ENCODE peak calls at places on chromosomes 11 and 22, in seven cellular contexts. One of them, this sample, is unnamed.

GRCh38 chr11:64971421-64972233 is at the start of gene MAJIN:
- DNase-seq in HEK293T: peak; percentile 75
- DNase-seq in transverse colon: peak; percentile 90
- DNase-seq in AG20443: peak; percentile 89
- DNase-seq in T-helper 2 cell treated with Interferon-gamma antibody and Interleukin-4, amounts not matched to agents 5 μg/mL and 100 μg/mL, for 36 hours: peak; percentile 77
- DNase-seq in stimulated activated CD8-positive, alpha-beta memory T cell treated with anti-CD3 and anti-CD28 coated beads, Interleukin-15, amount 100 ng/mL, for 24 hours: peak; percentile 84
- DNase-seq in posterior vena cava: peak; percentile 95
- DNase-seq in this sample: peak; percentile 97

GRCh38 chr22:16824718-16825687 is at the start of gene XKR3:
- DNase-seq in posterior vena cava: no peak
- DNase-seq in stimulated activated CD8-positive, alpha-beta memory T cell treated with anti-CD3 and anti-CD28 coated beads, Interleukin-15, amount 100 ng/mL, for 24 hours: no peak
- DNase-seq in T-helper 2 cell treated with Interferon-gamma antibody and Interleukin-4, amounts not matched to agents 5 μg/mL and 100 μg/mL, for 36 hours: peak; percentile 20
- DNase-seq in transverse colon: no peak
- DNase-seq in AG20443: peak; percentile 52
- DNase-seq in HEK293T: no peak
- DNase-seq in this sample: no peak

GRCh38 chr22:41857160-41857859 is 24.4 kb downstream of the SREBF2 start:
- DNase-seq in posterior vena cava: no peak
- DNase-seq in T-helper 2 cell treated with Interferon-gamma antibody and Interleukin-4, amounts not matched to agents 5 μg/mL and 100 μg/mL, for 36 hours: peak; percentile 84
- DNase-seq in stimulated activated CD8-positive, alpha-beta memory T cell treated with anti-CD3 and anti-CD28 coated beads, Interleukin-15, amount 100 ng/mL, for 24 hours: peak; percentile 36
- DNase-seq in transverse colon: peak; percentile 61
- DNase-seq in AG20443: peak; percentile 33
- DNase-seq in HEK293T: peak; percentile 62
- DNase-seq in this sample: peak; percentile 81

GRCh38 chr11:10400856-10401255 is 54.2 kb upstream of the AMPD3 start:
- DNase-seq in stimulated activated CD8-positive, alpha-beta memory T cell treated with anti-CD3 and anti-CD28 coated beads, Interleukin-15, amount 100 ng/mL, for 24 hours: no peak
- DNase-seq in T-helper 2 cell treated with Interferon-gamma antibody and Interleukin-4, amounts not matched to agents 5 μg/mL and 100 μg/mL, for 36 hours: no peak
- DNase-seq in HEK293T: no peak
- DNase-seq in posterior vena cava: no peak
- DNase-seq in AG20443: no peak
- DNase-seq in transverse colon: no peak
- DNase-seq in this sample: no peak

GRCh38 chr11:112962854-112963367 is 1.7 kb downstream of the NCAM1 start:
- DNase-seq in stimulated activated CD8-positive, alpha-beta memory T cell treated with anti-CD3 and anti-CD28 coated beads, Interleukin-15, amount 100 ng/mL, for 24 hours: no peak
- DNase-seq in AG20443: peak; percentile 56
- DNase-seq in T-helper 2 cell treated with Interferon-gamma antibody and Interleukin-4, amounts not matched to agents 5 μg/mL and 100 μg/mL, for 36 hours: no peak
- DNase-seq in transverse colon: peak; percentile 44
- DNase-seq in HEK293T: peak; percentile 59
- DNase-seq in posterior vena cava: peak; percentile 86
- DNase-seq in this sample: peak; percentile 79

GRCh38 chr22:40029189-40029890 is 34.6 kb downstream of the FAM83F start:
- DNase-seq in AG20443: no peak
- DNase-seq in stimulated activated CD8-positive, alpha-beta memory T cell treated with anti-CD3 and anti-CD28 coated beads, Interleukin-15, amount 100 ng/mL, for 24 hours: no peak
- DNase-seq in T-helper 2 cell treated with Interferon-gamma antibody and Interleukin-4, amounts not matched to agents 5 μg/mL and 100 μg/mL, for 36 hours: no peak
- DNase-seq in posterior vena cava: peak; percentile 76
- DNase-seq in HEK293T: no peak
- DNase-seq in transverse colon: no peak
- DNase-seq in this sample: no peak

GRCh38 chr11:115660072-115660805 is 156.0 kb upstream of the CADM1 start:
- DNase-seq in stimulated activated CD8-positive, alpha-beta memory T cell treated with anti-CD3 and anti-CD28 coated beads, Interleukin-15, amount 100 ng/mL, for 24 hours: no peak
- DNase-seq in AG20443: no peak
- DNase-seq in HEK293T: no peak
- DNase-seq in transverse colon: no peak
- DNase-seq in posterior vena cava: no peak
- DNase-seq in T-helper 2 cell treated with Interferon-gamma antibody and Interleukin-4, amounts not matched to agents 5 μg/mL and 100 μg/mL, for 36 hours: no peak
- DNase-seq in this sample: no peak

GRCh38 chr11:120191058-120191457 is 19.8 kb upstream of the OAF start:
- DNase-seq in AG20443: no peak
- DNase-seq in stimulated activated CD8-positive, alpha-beta memory T cell treated with anti-CD3 and anti-CD28 coated beads, Interleukin-15, amount 100 ng/mL, for 24 hours: no peak
- DNase-seq in T-helper 2 cell treated with Interferon-gamma antibody and Interleukin-4, amounts not matched to agents 5 μg/mL and 100 μg/mL, for 36 hours: no peak
- DNase-seq in posterior vena cava: no peak
- DNase-seq in transverse colon: no peak
- DNase-seq in HEK293T: no peak
- DNase-seq in this sample: peak; percentile 10

GRCh38 chr11:128731041-128731663 is 37.3 kb downstream of the FLI1 start:
- DNase-seq in HEK293T: no peak
- DNase-seq in transverse colon: peak; percentile 37
- DNase-seq in AG20443: no peak
- DNase-seq in stimulated activated CD8-positive, alpha-beta memory T cell treated with anti-CD3 and anti-CD28 coated beads, Interleukin-15, amount 100 ng/mL, for 24 hours: no peak
- DNase-seq in posterior vena cava: no peak
- DNase-seq in T-helper 2 cell treated with Interferon-gamma antibody and Interleukin-4, amounts not matched to agents 5 μg/mL and 100 μg/mL, for 36 hours: no peak
- DNase-seq in this sample: no peak

GRCh38 chr11:97860237-97860636 is 1160.5 kb upstream of the CNTN5 start:
- DNase-seq in stimulated activated CD8-positive, alpha-beta memory T cell treated with anti-CD3 and anti-CD28 coated beads, Interleukin-15, amount 100 ng/mL, for 24 hours: no peak
- DNase-seq in posterior vena cava: no peak
- DNase-seq in HEK293T: no peak
- DNase-seq in T-helper 2 cell treated with Interferon-gamma antibody and Interleukin-4, amounts not matched to agents 5 μg/mL and 100 μg/mL, for 36 hours: no peak
- DNase-seq in transverse colon: no peak
- DNase-seq in AG20443: no peak
- DNase-seq in this sample: no peak

GRCh38 chr11:518463-519202 is 11.6 kb upstream of the RNH1 start:
- DNase-seq in AG20443: peak; percentile 95
- DNase-seq in posterior vena cava: peak; percentile 98
- DNase-seq in stimulated activated CD8-positive, alpha-beta memory T cell treated with anti-CD3 and anti-CD28 coated beads, Interleukin-15, amount 100 ng/mL, for 24 hours: peak; percentile 90
- DNase-seq in transverse colon: peak; percentile 95
- DNase-seq in HEK293T: peak; percentile 93
- DNase-seq in T-helper 2 cell treated with Interferon-gamma antibody and Interleukin-4, amounts not matched to agents 5 μg/mL and 100 μg/mL, for 36 hours: peak; percentile 84
- DNase-seq in this sample: peak; percentile 98

GRCh38 chr11:108549319-108549885 is 44.2 kb downstream of the EXPH5 start:
- DNase-seq in T-helper 2 cell treated with Interferon-gamma antibody and Interleukin-4, amounts not matched to agents 5 μg/mL and 100 μg/mL, for 36 hours: no peak
- DNase-seq in posterior vena cava: no peak
- DNase-seq in HEK293T: no peak
- DNase-seq in AG20443: no peak
- DNase-seq in stimulated activated CD8-positive, alpha-beta memory T cell treated with anti-CD3 and anti-CD28 coated beads, Interleukin-15, amount 100 ng/mL, for 24 hours: no peak
- DNase-seq in transverse colon: no peak
- DNase-seq in this sample: no peak

GRCh38 chr11:63445720-63446119 is 45.2 kb downstream of the PLAAT5 start:
- DNase-seq in stimulated activated CD8-positive, alpha-beta memory T cell treated with anti-CD3 and anti-CD28 coated beads, Interleukin-15, amount 100 ng/mL, for 24 hours: no peak
- DNase-seq in posterior vena cava: no peak
- DNase-seq in HEK293T: no peak
- DNase-seq in T-helper 2 cell treated with Interferon-gamma antibody and Interleukin-4, amounts not matched to agents 5 μg/mL and 100 μg/mL, for 36 hours: peak; percentile 45
- DNase-seq in AG20443: peak; percentile 40
- DNase-seq in transverse colon: no peak
- DNase-seq in this sample: peak; percentile 45

GRCh38 chr11:79406376-79406775 is 34.5 kb downstream of the TENM4 start:
- DNase-seq in transverse colon: no peak
- DNase-seq in T-helper 2 cell treated with Interferon-gamma antibody and Interleukin-4, amounts not matched to agents 5 μg/mL and 100 μg/mL, for 36 hours: no peak
- DNase-seq in stimulated activated CD8-positive, alpha-beta memory T cell treated with anti-CD3 and anti-CD28 coated beads, Interleukin-15, amount 100 ng/mL, for 24 hours: no peak
- DNase-seq in posterior vena cava: no peak
- DNase-seq in HEK293T: no peak
- DNase-seq in AG20443: no peak
- DNase-seq in this sample: no peak

GRCh38 chr11:122796128-122796717 is 42.1 kb upstream of the CRTAM start:
- DNase-seq in T-helper 2 cell treated with Interferon-gamma antibody and Interleukin-4, amounts not matched to agents 5 μg/mL and 100 μg/mL, for 36 hours: peak; percentile 36
- DNase-seq in posterior vena cava: no peak
- DNase-seq in transverse colon: peak; percentile 54
- DNase-seq in AG20443: peak; percentile 65
- DNase-seq in HEK293T: peak; percentile 73
- DNase-seq in stimulated activated CD8-positive, alpha-beta memory T cell treated with anti-CD3 and anti-CD28 coated beads, Interleukin-15, amount 100 ng/mL, for 24 hours: peak; percentile 54
- DNase-seq in this sample: no peak

GRCh38 chr11:21654091-21654490 is 538.8 kb upstream of the ANO5 start:
- DNase-seq in T-helper 2 cell treated with Interferon-gamma antibody and Interleukin-4, amounts not matched to agents 5 μg/mL and 100 μg/mL, for 36 hours: no peak
- DNase-seq in stimulated activated CD8-positive, alpha-beta memory T cell treated with anti-CD3 and anti-CD28 coated beads, Interleukin-15, amount 100 ng/mL, for 24 hours: no peak
- DNase-seq in transverse colon: no peak
- DNase-seq in HEK293T: no peak
- DNase-seq in posterior vena cava: no peak
- DNase-seq in AG20443: no peak
- DNase-seq in this sample: no peak

GRCh38 chr11:117633186-117633585 is 163.8 kb downstream of the DSCAML1 start:
- DNase-seq in posterior vena cava: peak; percentile 58
- DNase-seq in HEK293T: no peak
- DNase-seq in transverse colon: no peak
- DNase-seq in stimulated activated CD8-positive, alpha-beta memory T cell treated with anti-CD3 and anti-CD28 coated beads, Interleukin-15, amount 100 ng/mL, for 24 hours: no peak
- DNase-seq in T-helper 2 cell treated with Interferon-gamma antibody and Interleukin-4, amounts not matched to agents 5 μg/mL and 100 μg/mL, for 36 hours: no peak
- DNase-seq in AG20443: no peak
- DNase-seq in this sample: no peak

GRCh38 chr11:125431481-125431880 is 64.6 kb downstream of the FEZ1 start:
- DNase-seq in HEK293T: no peak
- DNase-seq in T-helper 2 cell treated with Interferon-gamma antibody and Interleukin-4, amounts not matched to agents 5 μg/mL and 100 μg/mL, for 36 hours: no peak
- DNase-seq in transverse colon: no peak
- DNase-seq in AG20443: no peak
- DNase-seq in posterior vena cava: no peak
- DNase-seq in stimulated activated CD8-positive, alpha-beta memory T cell treated with anti-CD3 and anti-CD28 coated beads, Interleukin-15, amount 100 ng/mL, for 24 hours: no peak
- DNase-seq in this sample: no peak

GRCh38 chr22:20464096-20464614 is 26.5 kb upstream of the SCARF2 start:
- DNase-seq in transverse colon: no peak
- DNase-seq in HEK293T: no peak
- DNase-seq in AG20443: no peak
- DNase-seq in T-helper 2 cell treated with Interferon-gamma antibody and Interleukin-4, amounts not matched to agents 5 μg/mL and 100 μg/mL, for 36 hours: peak; percentile 48
- DNase-seq in stimulated activated CD8-positive, alpha-beta memory T cell treated with anti-CD3 and anti-CD28 coated beads, Interleukin-15, amount 100 ng/mL, for 24 hours: no peak
- DNase-seq in posterior vena cava: no peak
- DNase-seq in this sample: no peak

GRCh38 chr11:57475191-57475590 is 14.9 kb downstream of the RTN4RL2 start:
- DNase-seq in T-helper 2 cell treated with Interferon-gamma antibody and Interleukin-4, amounts not matched to agents 5 μg/mL and 100 μg/mL, for 36 hours: no peak
- DNase-seq in posterior vena cava: no peak
- DNase-seq in HEK293T: no peak
- DNase-seq in transverse colon: no peak
- DNase-seq in AG20443: no peak
- DNase-seq in stimulated activated CD8-positive, alpha-beta memory T cell treated with anti-CD3 and anti-CD28 coated beads, Interleukin-15, amount 100 ng/mL, for 24 hours: no peak
- DNase-seq in this sample: peak; percentile 58

GRCh38 chr22:19149047-19149883 is 827 bp downstream of the GSC2 start:
- DNase-seq in posterior vena cava: no peak
- DNase-seq in stimulated activated CD8-positive, alpha-beta memory T cell treated with anti-CD3 and anti-CD28 coated beads, Interleukin-15, amount 100 ng/mL, for 24 hours: no peak
- DNase-seq in AG20443: no peak
- DNase-seq in transverse colon: no peak
- DNase-seq in T-helper 2 cell treated with Interferon-gamma antibody and Interleukin-4, amounts not matched to agents 5 μg/mL and 100 μg/mL, for 36 hours: no peak
- DNase-seq in HEK293T: no peak
- DNase-seq in this sample: peak; percentile 87

GRCh38 chr11:76291576-76292526 is 85.5 kb upstream of the WNT11 start:
- DNase-seq in transverse colon: no peak
- DNase-seq in T-helper 2 cell treated with Interferon-gamma antibody and Interleukin-4, amounts not matched to agents 5 μg/mL and 100 μg/mL, for 36 hours: no peak
- DNase-seq in posterior vena cava: no peak
- DNase-seq in AG20443: no peak
- DNase-seq in stimulated activated CD8-positive, alpha-beta memory T cell treated with anti-CD3 and anti-CD28 coated beads, Interleukin-15, amount 100 ng/mL, for 24 hours: no peak
- DNase-seq in HEK293T: no peak
- DNase-seq in this sample: peak; percentile 22

GRCh38 chr11:16791494-16791961 is 53.1 kb downstream of the C11orf58 start:
- DNase-seq in transverse colon: no peak
- DNase-seq in HEK293T: no peak
- DNase-seq in T-helper 2 cell treated with Interferon-gamma antibody and Interleukin-4, amounts not matched to agents 5 μg/mL and 100 μg/mL, for 36 hours: no peak
- DNase-seq in posterior vena cava: peak; percentile 88
- DNase-seq in AG20443: peak; percentile 90
- DNase-seq in stimulated activated CD8-positive, alpha-beta memory T cell treated with anti-CD3 and anti-CD28 coated beads, Interleukin-15, amount 100 ng/mL, for 24 hours: no peak
- DNase-seq in this sample: peak; percentile 97

GRCh38 chr11:66834943-66835342 is 8.3 kb upstream of the RCE1 start:
- DNase-seq in T-helper 2 cell treated with Interferon-gamma antibody and Interleukin-4, amounts not matched to agents 5 μg/mL and 100 μg/mL, for 36 hours: no peak
- DNase-seq in AG20443: no peak
- DNase-seq in HEK293T: no peak
- DNase-seq in stimulated activated CD8-positive, alpha-beta memory T cell treated with anti-CD3 and anti-CD28 coated beads, Interleukin-15, amount 100 ng/mL, for 24 hours: no peak
- DNase-seq in posterior vena cava: no peak
- DNase-seq in transverse colon: no peak
- DNase-seq in this sample: no peak

This sample was measured in osteoblast.